ENCODE peak calls at places on chromosomes 1 and 21, in nine cellular contexts. O is A549, D is prostate gland, E is ovary, F is IMR-90, N is esophagus squamous epithelium, K is stomach, L is tibial nerve, A is spleen. P is an unnamed sample. For H3K4me1, the result is how much of the 10 kb centered on the place peaks cover.

GRCh38 chr1:10429868-10430215 is 391 bp upstream of the CENPS start:
- DNase-seq in N (no peak), K (no peak), A (no peak), D (no peak), E (no peak), F (peak), L (no peak), O (no peak), P (no peak)

GRCh38 chr1:212684076-212684475 is 15.6 kb downstream of the BATF3 start:
- DNase-seq in O (no peak), E (no peak), D (no peak), K (no peak), F (peak), N (no peak), A (no peak), L (no peak), P (no peak)

GRCh38 chr1:169491845-169492281 is 6.1 kb upstream of the SLC19A2 start:
- DNase-seq in N (no peak), L (no peak), D (no peak), O (no peak), F (peak), E (no peak), K (no peak), A (peak), P (no peak)

GRCh38 chr1:160097911-160098851 is at the start of gene IGSF8:
- DNase-seq in E (peak), K (peak), L (peak), D (peak), A (peak), F (peak), O (peak), N (peak), P (peak)

GRCh38 chr1:119047040-119047438 is 58.9 kb upstream of the TBX15 start:
- DNase-seq in O (no peak), E (no peak), L (no peak), A (no peak), D (no peak), F (peak), N (no peak), K (no peak), P (no peak)

GRCh38 chr21:37827878-37828277 is 88.4 kb downstream of the KCNJ6 start:
- DNase-seq in N (no peak), E (no peak), A (no peak), O (no peak), L (no peak), D (no peak), K (no peak), F (no peak), P (no peak)

GRCh38 chr1:153697873-153698647 is 19.6 kb downstream of the NPR1 start:
- DNase-seq in K (no peak), D (no peak), E (peak), N (no peak), A (peak), L (peak), F (no peak), O (no peak), P (peak)

GRCh38 chr1:172144445-172145060 is 275.9 kb upstream of the C1orf105 start:
- DNase-seq in K (peak), N (no peak), F (peak), D (peak), A (peak), L (peak), E (peak), O (no peak), P (peak)

GRCh38 chr1:21308847-21309652 is 18.8 kb upstream of the ECE1 start:
- DNase-seq in D (peak), O (no peak), A (no peak), E (no peak), N (no peak), L (no peak), F (no peak), K (peak), P (peak)

GRCh38 chr1:229950020-229950419 is 117.0 kb upstream of the GALNT2 start:
- DNase-seq in A (no peak), E (no peak), L (no peak), F (no peak), D (no peak), N (no peak), O (no peak), K (no peak), P (no peak)

GRCh38 chr1:2050482-2050792 is 226 bp downstream of the PRKCZ start:
- DNase-seq in O (peak), N (no peak), D (no peak), K (no peak), E (no peak), L (no peak), A (no peak), F (no peak), P (no peak)

GRCh38 chr1:218847089-218847768 is 326.4 kb upstream of the LYPLAL1 start:
- DNase-seq in N (no peak), O (no peak), L (no peak), E (no peak), D (no peak), K (no peak), F (no peak), A (no peak), P (no peak)

GRCh38 chr1:146039844-146040194 is 18.3 kb upstream of the HJV start:
- DNase-seq in N (no peak), L (no peak), K (no peak), A (no peak), E (no peak), D (no peak), O (peak), F (no peak), P (no peak)

GRCh38 chr1:40594187-40594531 is 62.7 kb downstream of the ZNF684 start:
- DNase-seq in D (no peak), N (no peak), F (no peak), E (no peak), K (no peak), A (no peak), L (no peak), O (no peak), P (no peak)
- TF ChIP-seq POLR2A in D (no peak), N (no peak), F (no peak), E (no peak), K (no peak), A (no peak), L (no peak), O (no peak), P (no peak)

DNA sequence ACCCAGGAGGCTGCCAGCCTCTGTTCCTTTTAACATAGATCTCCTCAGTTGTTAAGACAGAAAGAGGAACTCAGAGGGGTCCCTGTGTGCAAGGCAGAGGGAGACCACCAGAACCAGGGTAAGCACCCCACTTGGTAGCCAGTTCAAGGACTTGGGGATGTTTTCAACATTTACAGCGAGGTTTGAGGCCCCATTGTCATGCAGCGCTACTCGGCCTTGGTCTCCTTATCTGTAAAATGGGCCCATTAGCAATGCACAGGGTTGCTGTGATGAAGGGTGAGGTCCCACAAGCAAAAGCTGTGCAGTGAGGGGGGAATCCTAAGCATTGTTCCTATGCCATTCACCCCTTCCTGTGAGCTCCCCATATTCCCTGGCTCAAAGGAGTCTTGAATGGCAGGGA is 4.2 kb downstream of the SIM2 start:
- DNase-seq in L (no peak), E (no peak), O (no peak), F (no peak), N (no peak), D (no peak), K (no peak), A (no peak), P (no peak)
- H3K4me1 ChIP-seq in L (under half), E (under half), O (under half), F (under half), N (half or more), D (under half), K (half or more), A (under half), P (under half)

DNA sequence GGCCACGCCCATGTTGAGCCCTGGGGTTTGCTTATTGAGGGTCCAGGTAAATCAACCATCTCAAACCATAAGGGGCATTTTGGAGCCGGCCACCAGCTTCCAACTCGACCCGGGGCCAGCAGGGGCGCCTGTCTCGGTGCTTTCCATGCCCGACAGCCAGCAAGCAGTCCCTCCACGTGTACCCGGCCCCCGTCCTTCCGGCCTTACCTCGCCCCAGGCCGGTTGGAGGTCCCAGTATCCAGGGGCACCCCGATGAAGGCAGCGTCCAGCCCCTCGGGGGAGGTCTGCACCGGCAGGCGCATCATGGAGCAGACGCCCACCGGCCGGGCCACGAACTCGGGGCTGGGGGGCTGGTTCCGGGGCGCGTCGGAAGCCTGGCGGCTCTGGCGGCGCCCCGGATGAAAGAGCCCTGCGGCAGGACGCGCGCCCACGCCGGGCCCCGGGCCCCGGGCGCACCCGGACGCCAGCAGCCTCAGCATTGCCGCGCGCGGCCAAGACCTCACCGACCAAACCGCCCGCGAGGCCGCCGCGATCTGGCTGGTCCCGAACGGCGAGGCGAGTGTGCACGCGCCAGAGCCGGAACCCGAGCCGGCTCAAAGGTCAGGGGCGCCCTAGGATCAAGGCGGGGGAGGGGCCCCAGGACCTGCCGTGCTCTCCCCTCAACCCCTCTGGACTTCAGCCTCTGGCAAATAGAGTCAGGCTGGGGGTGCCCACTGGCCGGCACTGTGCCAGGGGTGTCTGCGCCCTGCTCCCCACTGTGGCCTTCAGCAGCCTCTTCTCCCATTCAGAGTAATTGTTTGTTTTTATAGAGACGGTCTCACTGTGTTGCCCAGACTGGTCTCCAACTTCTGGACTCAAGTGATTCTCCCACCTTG is at the start of gene AGMAT:
- DNase-seq in K (peak), D (no peak), L (no peak), F (no peak), A (peak), O (peak), E (peak), N (no peak), P (no peak)
- TF ChIP-seq CTCF in K (no peak), D (no peak), L (peak), F (peak), A (peak), O (no peak), E (no peak), N (peak), P (no peak)

DNA sequence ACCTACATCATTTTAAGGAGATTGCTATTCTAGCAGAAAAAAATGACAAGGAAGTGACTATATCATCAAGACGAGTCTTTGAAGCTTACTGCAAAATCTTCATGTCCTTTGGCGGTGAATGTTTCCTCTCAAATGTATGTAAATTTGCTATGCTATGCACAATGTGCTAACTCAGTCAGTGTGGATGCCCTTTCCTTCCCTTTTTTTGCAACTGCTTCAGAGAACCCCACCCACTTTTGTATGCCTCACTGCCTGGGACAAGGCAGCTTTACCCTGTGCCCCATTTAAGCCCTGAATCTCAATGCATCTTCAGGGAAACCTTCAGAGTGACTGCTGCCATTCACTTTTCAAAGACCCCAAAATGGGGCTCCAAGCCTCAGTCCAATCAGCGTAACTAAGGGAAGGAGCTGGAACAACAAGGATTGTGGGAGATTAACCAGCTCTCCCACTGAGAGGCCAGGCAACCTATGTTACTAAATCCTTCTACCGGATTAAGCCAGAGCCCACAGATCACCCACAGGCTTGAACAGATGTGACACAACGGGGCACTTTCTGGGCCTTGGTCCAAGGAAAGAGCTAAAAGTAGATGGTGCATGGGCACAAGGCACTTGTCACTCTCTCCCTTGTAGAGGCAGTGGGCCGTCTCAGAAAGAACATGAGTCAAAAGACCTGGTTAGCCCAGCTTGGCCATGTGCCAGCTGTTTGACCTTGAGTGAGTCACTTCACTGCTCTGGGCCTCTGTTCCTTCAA is 154.4 kb downstream of the PLPP3 start:
- DNase-seq in A (no peak), E (no peak), F (peak), D (no peak), O (peak), L (no peak), N (no peak), K (peak), P (peak)
- TF ChIP-seq POLR2A in A (no peak), E (no peak), F (no peak), D (no peak), O (no peak), L (no peak), N (no peak), K (no peak), P (no peak)

GRCh38 chr1:7208647-7209180 is 423.5 kb downstream of the CAMTA1 start:
- DNase-seq in F (no peak), E (no peak), K (no peak), N (no peak), L (no peak), A (no peak), D (no peak), O (no peak), P (no peak)

GRCh38 chr1:7209340-7209739 is 424.1 kb downstream of the CAMTA1 start:
- DNase-seq in K (no peak), D (no peak), L (no peak), E (no peak), F (no peak), A (no peak), N (no peak), O (no peak), P (no peak)

DNA sequence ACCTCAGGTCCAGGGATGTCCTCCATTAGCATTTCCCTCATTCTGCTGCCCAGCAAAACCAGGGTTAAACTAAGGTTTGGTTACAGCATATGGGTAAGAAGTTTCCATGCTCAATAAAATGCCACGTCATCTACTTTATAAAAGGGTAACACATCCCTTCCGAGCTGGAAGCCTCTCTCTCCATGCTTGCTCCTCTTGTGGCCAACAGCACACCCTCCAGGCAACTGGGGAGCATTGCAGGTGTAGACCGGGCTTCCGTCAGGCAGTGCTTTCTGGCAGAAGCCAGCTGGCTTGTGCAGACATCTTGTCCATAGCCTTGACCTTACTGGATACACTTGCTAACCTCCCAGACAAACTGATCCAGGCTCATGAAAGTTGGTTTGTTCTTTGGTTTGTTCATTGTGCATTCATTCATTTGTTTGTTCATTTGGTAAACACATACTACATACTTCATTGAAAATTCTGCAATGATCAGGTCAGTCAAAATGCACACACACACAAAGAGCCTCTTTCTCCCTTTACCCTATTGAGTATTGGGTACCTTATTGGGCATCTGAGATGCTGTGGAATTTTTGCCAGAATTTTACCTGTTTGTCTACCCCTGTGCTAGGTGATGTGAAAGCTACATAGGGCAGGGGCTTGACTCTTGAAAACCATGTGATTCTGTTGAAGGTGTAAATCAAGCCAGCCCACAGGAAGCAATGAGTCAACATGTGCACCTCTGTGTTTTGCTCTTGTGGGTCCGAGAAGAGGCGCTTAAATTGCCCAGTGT is 422.8 kb downstream of the CAMTA1 start:
- DNase-seq in A (peak), O (peak), N (no peak), D (no peak), K (peak), F (peak), L (no peak), E (no peak), P (no peak)
- H3K4me1 ChIP-seq in A (under half), O (under half), N (under half), D (under half), K (under half), F (under half), L (under half), E (under half), P (under half)

DNA sequence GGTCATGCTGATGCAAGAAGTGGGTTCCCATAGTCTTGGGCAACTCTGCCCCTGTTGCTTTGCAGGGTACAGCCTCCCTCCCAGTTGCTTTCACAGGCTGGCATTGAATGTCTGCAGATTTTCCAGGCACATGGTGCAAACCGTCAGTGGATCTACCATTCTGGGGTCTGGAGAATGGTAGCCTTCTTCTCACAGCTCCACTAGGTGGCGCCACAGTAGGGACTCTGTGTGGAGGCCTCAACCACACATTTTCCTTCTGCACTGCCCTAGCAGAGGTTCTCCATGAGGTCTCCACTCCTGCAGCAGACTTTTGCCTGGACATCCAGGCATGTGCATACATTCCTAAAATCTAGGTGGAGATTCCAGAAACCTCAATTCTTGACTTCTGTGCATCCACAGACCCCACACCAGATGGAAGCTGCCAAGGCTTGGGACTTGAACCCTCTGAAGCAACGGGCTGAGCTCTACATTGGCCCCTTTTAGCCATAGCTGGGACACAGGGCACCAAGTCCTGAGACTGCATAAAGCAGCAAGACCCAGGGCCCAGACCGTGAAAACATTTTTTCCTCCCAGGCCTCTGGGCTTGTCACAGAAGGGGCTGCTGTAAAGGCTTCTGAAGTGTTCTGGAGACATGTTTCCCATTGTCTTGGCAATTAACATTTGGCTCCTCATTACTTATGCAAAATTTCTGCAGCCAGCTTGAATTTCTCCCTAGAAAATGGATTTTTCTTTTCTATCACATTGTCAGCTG is 466.2 kb upstream of the PBX1 start:
- DNase-seq in A (no peak), F (peak), K (no peak), N (no peak), O (no peak), D (no peak), L (no peak), E (no peak), P (no peak)
- TF ChIP-seq CTCF in A (no peak), F (no peak), K (no peak), N (peak), O (no peak), D (no peak), L (no peak), E (no peak), P (no peak)

P was measured in uterus.